ENCODE peak calls at places on chromosome 4, in four cellular contexts. X is fibroblast of pulmonary artery, A is Caco-2, D is left ventricle myocardium inferior. C is an unnamed sample.

GRCh38 chr4:184100297-184100885 is 117.3 kb downstream of the ENPP6 start:
- DNase-seq in X (peak; percentile 25), A (no peak), D (peak; percentile 72), C (peak; percentile 9)

GRCh38 chr4:133584714-133585113 is 435.6 kb downstream of the PCDH10 start:
- DNase-seq in X (no peak), A (no peak), D (no peak), C (no peak)

GRCh38 chr4:14856076-14856926 is 146.0 kb upstream of the CPEB2 start:
- DNase-seq in X (peak; percentile 97), A (no peak), D (no peak), C (peak; percentile 84)

GRCh38 chr4:11106190-11106589 is 322.5 kb downstream of the HS3ST1 start:
- DNase-seq in X (peak; percentile 9), A (no peak), D (no peak), C (no peak)

GRCh38 chr4:159360549-159360948 is 257.7 kb downstream of the RAPGEF2 start:
- DNase-seq in X (peak; percentile 71), A (no peak), D (no peak), C (no peak)

GRCh38 chr4:34512631-34513030 is 1731.7 kb downstream of the ARAP2 start:
- DNase-seq in X (no peak), A (no peak), D (no peak), C (no peak)

GRCh38 chr4:166128452-166128851 is 255.4 kb downstream of the TLL1 start:
- DNase-seq in X (peak; percentile 59), A (no peak), D (no peak), C (no peak)

GRCh38 chr4:1472148-1472797 is 66.0 kb upstream of the NKX1-1 start:
- DNase-seq in X (no peak), A (peak; percentile 24), D (no peak), C (no peak)

GRCh38 chr4:57109530-57109846 is 697 bp downstream of the IGFBP7 start:
- DNase-seq in X (no peak), A (no peak), D (no peak), C (no peak)

GRCh38 chr4:172698256-172698655 is 470.4 kb upstream of the GALNT7 start:
- DNase-seq in X (peak; percentile 8), A (no peak), D (no peak), C (no peak)

GRCh38 chr4:7759221-7759620 is 180.4 kb downstream of the AFAP1 start:
- DNase-seq in X (no peak), A (no peak), D (no peak), C (peak; percentile 75)

GRCh38 chr4:76624271-76624681 is 189.2 kb downstream of the SHROOM3 start:
- DNase-seq in X (peak; percentile 93), A (no peak), D (no peak), C (no peak)

GRCh38 chr4:168585168-168586091 is 88.6 kb downstream of the PALLD start:
- DNase-seq in X (peak; percentile 91), A (peak; percentile 67), D (peak; percentile 78), C (no peak)

GRCh38 chr4:28822163-28822562 is 1898.0 kb upstream of the PCDH7 start:
- DNase-seq in X (no peak), A (no peak), D (no peak), C (no peak)

GRCh38 chr4:124907881-124908280 is 195.3 kb upstream of the ANKRD50 start:
- DNase-seq in X (peak; percentile 87), A (no peak), D (no peak), C (no peak)

GRCh38 chr4:55386073-55386472 is 9.7 kb upstream of the TMEM165 start:
- DNase-seq in X (peak; percentile 49), A (no peak), D (no peak), C (no peak)

GRCh38 chr4:13859423-13859822 is 231.9 kb upstream of the BOD1L1 start:
- DNase-seq in X (no peak), A (no peak), D (no peak), C (no peak)

GRCh38 chr4:1693131-1693896 is 9.2 kb upstream of the FAM53A start:
- DNase-seq in X (peak; percentile 84), A (peak; percentile 79), D (peak; percentile 58), C (peak; percentile 55)

GRCh38 chr4:7026107-7026506 is 17.1 kb upstream of the TADA2B start:
- DNase-seq in X (no peak), A (no peak), D (no peak), C (no peak)

GRCh38 chr4:10032625-10033024 is 11.3 kb upstream of the SLC2A9 start:
- DNase-seq in X (peak; percentile 91), A (peak; percentile 28), D (no peak), C (no peak)

GRCh38 chr4:115360441-115360840 is 247.0 kb upstream of the NDST4 start:
- DNase-seq in X (no peak), A (no peak), D (no peak), C (no peak)

GRCh38 chr4:72444104-72444503 is 124.9 kb downstream of the ADAMTS3 start:
- DNase-seq in X (no peak), A (no peak), D (no peak), C (no peak)

GRCh38 chr4:185004562-185005208 is 13.6 kb upstream of the HELT start:
- DNase-seq in X (no peak), A (no peak), D (peak; percentile 27), C (no peak)

GRCh38 chr4:53098681-53099121 is 236.6 kb downstream of the RASL11B start:
- DNase-seq in X (peak; percentile 74), A (no peak), D (no peak), C (no peak)

C was measured in T-helper 2 cell treated with Interferon-gamma antibody and Interleukin-4, amounts not matched to agents 5 μg/mL and 100 μg/mL, for 36 hours.